ENCODE peak calls at places on chromosomes 7 and 10, in six cellular contexts. U, I, R, A, K and Y are unnamed samples.

GRCh38 chr7:33981686-33982424 is 76.5 kb downstream of the BMPER start:
- DNase-seq in K (no peak), R (no peak), I (peak), A (no peak), U (no peak), Y (no peak)

GRCh38 chr7:150003304-150003810 is 129.6 kb downstream of the ATP6V0E2 start:
- DNase-seq in A (no peak), I (no peak), U (no peak), K (no peak), R (no peak), Y (no peak)

GRCh38 chr7:70573202-70573810 is 558.6 kb upstream of the GALNT17 start:
- DNase-seq in K (no peak), R (no peak), U (no peak), I (no peak), A (no peak), Y (no peak)

GRCh38 chr10:97960269-97960869 is 70.1 kb downstream of the CRTAC1 start:
- DNase-seq in U (no peak), I (no peak), A (no peak), R (no peak), K (no peak), Y (no peak)

GRCh38 chr7:3370068-3370704 is 69.1 kb downstream of the SDK1 start:
- DNase-seq in I (peak), U (no peak), A (no peak), K (no peak), R (no peak), Y (no peak)

GRCh38 chr10:33116293-33116697 is 158.3 kb upstream of the ITGB1 start:
- DNase-seq in K (no peak), R (no peak), U (no peak), A (peak), I (no peak), Y (no peak)

GRCh38 chr7:63070696-63071095 is 928.0 kb upstream of the ZNF722 start:
- DNase-seq in A (no peak), R (no peak), K (peak), I (no peak), U (no peak), Y (no peak)

GRCh38 chr10:13206091-13206490 is 28.1 kb downstream of the UCMA start:
- DNase-seq in I (no peak), A (no peak), R (no peak), K (no peak), U (no peak), Y (no peak)

GRCh38 chr10:98208925-98209324 is 59.1 kb downstream of the LOXL4 start:
- DNase-seq in R (no peak), U (no peak), A (no peak), I (no peak), K (no peak), Y (no peak)

GRCh38 chr7:28172976-28173375 is 7.6 kb downstream of the JAZF1 start:
- DNase-seq in K (no peak), A (no peak), I (no peak), U (no peak), R (no peak), Y (no peak)

GRCh38 chr10:43093423-43094090 is 16.7 kb downstream of the RET start:
- DNase-seq in U (no peak), A (peak), R (no peak), K (no peak), I (no peak), Y (no peak)

GRCh38 chr10:112227331-112227961 is 43.9 kb upstream of the GPAM start:
- DNase-seq in R (no peak), A (no peak), U (no peak), K (no peak), I (peak), Y (no peak)

GRCh38 chr10:50398383-50398782 is 147.1 kb upstream of the ASAH2 start:
- DNase-seq in R (no peak), U (no peak), K (no peak), I (peak), A (no peak), Y (no peak)

GRCh38 chr10:96512997-96513685 is 585 bp downstream of the TLL2 start:
- DNase-seq in I (no peak), R (no peak), K (no peak), U (no peak), A (no peak), Y (no peak)

GRCh38 chr7:36107926-36108631 is 45.0 kb upstream of the EEPD1 start:
- DNase-seq in U (no peak), A (no peak), K (no peak), R (no peak), I (no peak), Y (no peak)

GRCh38 chr7:141072548-141073172 is 1.2 kb upstream of the TMEM178B start:
- DNase-seq in I (peak), U (no peak), A (peak), R (no peak), K (no peak), Y (peak)

GRCh38 chr10:52376665-52377354 is 62.7 kb downstream of the DKK1 start:
- DNase-seq in A (no peak), I (no peak), U (no peak), R (no peak), K (no peak), Y (no peak)

GRCh38 chr10:47118326-47118725 is 181.7 kb upstream of the GDF10 start:
- DNase-seq in U (no peak), R (no peak), K (peak), I (no peak), A (no peak), Y (no peak)

GRCh38 chr10:13859979-13860619 is 273.3 kb downstream of the PRPF18 start:
- DNase-seq in R (no peak), A (no peak), K (no peak), U (no peak), I (no peak), Y (no peak)

GRCh38 chr7:43138710-43139601 is 26.5 kb downstream of the HECW1 start:
- DNase-seq in I (peak), U (no peak), A (no peak), K (no peak), R (no peak), Y (no peak)

GRCh38 chr7:37973915-37974314 is 53.5 kb downstream of the EPDR1 start:
- DNase-seq in K (no peak), I (no peak), U (no peak), R (no peak), A (no peak), Y (no peak)

GRCh38 chr10:28532223-28532508 is 752 bp upstream of the WAC start:
- DNase-seq in U (no peak), K (no peak), I (no peak), R (no peak), A (peak), Y (no peak)

GRCh38 chr10:131354380-131354779 is 42.9 kb upstream of the TCERG1L start:
- DNase-seq in U (no peak), K (no peak), A (peak), I (no peak), R (no peak), Y (no peak)

GRCh38 chr7:27661776-27662489 is 750 bp downstream of the HIBADH start:
- DNase-seq in R (no peak), I (no peak), U (no peak), K (peak), A (no peak), Y (peak)

GRCh38 chr10:127986543-127987466 is 79.9 kb downstream of the PTPRE start:
- DNase-seq in U (no peak), R (no peak), I (no peak), A (no peak), K (no peak), Y (no peak)

GRCh38 chr7:136868496-136869005 is at the start of gene CHRM2:
- DNase-seq in R (no peak), U (no peak), K (no peak), I (no peak), A (no peak), Y (no peak)

GRCh38 chr10:112446055-112446854 is 459 bp downstream of the ZDHHC6 start:
- DNase-seq in R (no peak), A (no peak), U (no peak), K (no peak), I (no peak), Y (peak)

GRCh38 chr7:36054642-36055041 is 98.4 kb upstream of the EEPD1 start:
- DNase-seq in R (no peak), A (peak), K (no peak), U (no peak), I (no peak), Y (no peak)

GRCh38 chr7:74288034-74288881 is 949 bp upstream of the CLIP2 start:
- DNase-seq in K (no peak), I (no peak), A (no peak), U (peak), R (no peak), Y (no peak)

GRCh38 chr10:122162566-122163181 is 108.4 kb upstream of the BTBD16 start:
- DNase-seq in R (no peak), U (no peak), K (no peak), I (no peak), A (no peak), Y (peak)
- H3K4me3 ChIP-seq in R (no peak), U (no peak), K (peak), I (peak), A (no peak), Y (no peak)

DNA sequence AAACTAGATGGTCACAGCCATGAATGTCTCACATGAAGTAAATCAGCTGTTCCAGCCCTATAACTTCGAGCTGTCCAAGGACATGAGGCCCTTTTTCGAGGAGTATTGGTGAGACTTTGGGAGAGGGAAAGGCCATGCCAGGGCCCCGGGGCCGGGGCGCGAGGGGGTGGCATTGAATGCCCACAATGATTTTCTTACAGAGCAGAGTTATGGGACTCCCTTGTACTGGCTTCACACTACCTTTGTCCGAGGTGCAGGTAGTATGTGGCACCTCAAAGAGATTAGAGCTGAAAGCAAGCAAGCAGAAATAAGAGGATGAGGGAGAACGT is 407 bp downstream of the ELOVL3 start:
- DNase-seq in K (peak), I (no peak), A (no peak), R (no peak), U (no peak), Y (no peak)
- H3K4me3 ChIP-seq in K (peak), I (peak), A (peak), R (peak), U (no peak), Y (no peak)

DNA sequence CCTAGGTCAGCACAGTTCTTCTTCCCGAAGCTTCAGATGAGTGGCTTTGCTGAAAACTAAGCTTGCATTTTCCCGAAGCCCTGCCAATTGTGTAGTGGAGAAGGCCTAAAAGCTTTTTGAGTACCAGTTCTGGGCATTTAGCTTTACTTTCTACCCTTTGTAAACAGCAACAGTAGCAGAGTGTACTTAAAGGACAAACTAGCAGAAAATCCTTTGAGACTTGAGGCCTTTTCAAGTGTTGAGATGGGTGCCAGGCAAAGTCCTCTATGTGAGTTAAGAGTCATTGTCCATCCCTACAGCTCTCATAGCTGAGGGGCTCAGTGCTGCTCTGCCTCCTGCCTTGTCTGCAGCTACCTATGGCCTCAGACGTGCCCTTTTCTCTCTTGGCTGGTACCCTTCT is 368.2 kb downstream of the CCSER2 start:
- DNase-seq in I (no peak), K (no peak), A (no peak), U (no peak), R (no peak), Y (no peak)
- H3K4me3 ChIP-seq in I (no peak), K (no peak), A (no peak), U (no peak), R (no peak), Y (no peak)

GRCh38 chr7:100627238-100627549 is 14.2 kb downstream of the TFR2 start:
- DNase-seq in K (no peak), A (no peak), U (no peak), R (no peak), I (no peak), Y (no peak)
- H3K4me3 ChIP-seq in K (no peak), A (peak), U (peak), R (peak), I (peak), Y (peak)

GRCh38 chr7:101857358-101857794 is 40.0 kb downstream of the CUX1 start:
- DNase-seq in K (no peak), A (no peak), R (no peak), U (no peak), I (no peak), Y (no peak)
- H3K4me3 ChIP-seq in K (peak), A (peak), R (peak), U (peak), I (no peak), Y (peak)

DNA sequence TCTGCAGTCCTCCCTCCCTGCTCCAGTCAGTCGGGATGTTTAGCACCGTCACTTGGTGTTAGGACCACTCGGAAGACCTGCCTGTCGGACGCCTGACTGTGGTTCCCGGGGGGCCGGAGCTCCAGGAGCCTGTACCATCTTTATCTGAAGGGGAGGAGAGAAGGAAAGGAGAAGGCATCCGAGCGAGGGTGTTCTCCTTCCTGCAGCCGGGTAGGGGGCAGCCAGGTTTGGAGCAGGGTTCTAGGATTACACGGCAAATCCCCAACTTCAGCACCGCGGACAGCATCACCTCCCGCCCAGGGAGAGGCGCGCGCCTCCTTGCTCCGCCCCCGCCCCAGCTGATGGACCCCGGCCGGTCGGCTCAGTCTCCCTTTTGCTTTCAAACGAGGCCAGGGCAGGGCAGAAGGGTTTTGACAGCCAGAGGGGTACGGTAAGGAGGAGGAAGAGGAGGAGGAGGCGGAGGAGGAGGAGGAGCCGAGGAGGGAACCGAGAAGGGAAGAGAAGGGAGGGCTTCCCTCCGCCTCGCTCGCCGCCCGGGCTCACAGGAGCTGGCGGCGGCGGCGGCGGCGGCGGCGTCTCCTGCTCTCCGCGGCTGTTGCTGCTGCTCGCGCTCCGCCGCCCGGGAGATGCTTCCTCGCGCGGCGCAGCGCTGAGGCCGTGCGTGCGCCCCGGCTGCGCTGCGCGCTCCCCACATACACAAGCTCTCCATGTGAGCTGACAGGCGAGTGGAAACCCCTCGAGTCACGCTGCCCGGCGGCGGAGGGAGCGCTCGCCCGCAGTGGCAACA is 743 bp upstream of the CNTNAP2 start:
- DNase-seq in R (no peak), A (peak), K (no peak), U (no peak), I (peak), Y (peak)
- H3K4me3 ChIP-seq in R (no peak), A (peak), K (peak), U (no peak), I (peak), Y (peak)

GRCh38 chr10:4663162-4663992 is 162.6 kb upstream of the AKR1E2 start:
- DNase-seq in A (peak), R (no peak), K (peak), I (peak), U (no peak), Y (peak)
- H3K4me3 ChIP-seq in A (no peak), R (no peak), K (peak), I (no peak), U (no peak), Y (no peak)

DNA sequence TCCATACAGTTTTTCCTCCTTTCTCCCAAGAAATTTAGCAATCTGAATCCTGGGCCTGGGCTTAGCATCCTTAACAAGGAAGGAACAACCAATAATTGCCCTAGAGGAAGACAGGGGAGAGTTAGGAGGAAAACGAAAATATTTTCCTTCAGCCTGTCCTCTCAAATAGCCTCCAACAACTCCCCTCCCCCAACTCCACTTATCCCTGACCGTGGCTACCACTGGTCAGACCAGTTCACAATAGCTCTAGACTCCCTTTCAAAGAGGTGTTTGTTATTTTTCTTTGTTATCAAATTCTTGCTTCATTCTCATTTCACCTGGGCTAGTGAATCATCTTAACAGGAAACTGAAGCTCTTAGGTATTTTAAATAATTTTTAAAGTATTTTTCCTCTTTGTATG is 114.1 kb downstream of the CPED1 start:
- DNase-seq in I (no peak), A (peak), K (no peak), R (no peak), U (no peak), Y (no peak)
- H3K4me3 ChIP-seq in I (no peak), A (no peak), K (no peak), R (no peak), U (no peak), Y (no peak)

GRCh38 chr7:80185571-80185970 is 50.9 kb downstream of the GNAI1 start:
- DNase-seq in A (no peak), R (no peak), U (no peak), K (no peak), I (no peak), Y (no peak)

GRCh38 chr7:80187279-80187678 is 52.6 kb downstream of the GNAI1 start:
- DNase-seq in U (no peak), A (no peak), K (no peak), I (no peak), R (no peak), Y (no peak)

GRCh38 chr7:80186721-80187120 is 52.1 kb downstream of the GNAI1 start:
- DNase-seq in U (no peak), K (no peak), A (no peak), I (no peak), R (no peak), Y (no peak)

GRCh38 chr7:80189638-80190037 is 55.0 kb downstream of the GNAI1 start:
- DNase-seq in A (no peak), R (no peak), K (no peak), I (no peak), U (no peak), Y (no peak)

DNA sequence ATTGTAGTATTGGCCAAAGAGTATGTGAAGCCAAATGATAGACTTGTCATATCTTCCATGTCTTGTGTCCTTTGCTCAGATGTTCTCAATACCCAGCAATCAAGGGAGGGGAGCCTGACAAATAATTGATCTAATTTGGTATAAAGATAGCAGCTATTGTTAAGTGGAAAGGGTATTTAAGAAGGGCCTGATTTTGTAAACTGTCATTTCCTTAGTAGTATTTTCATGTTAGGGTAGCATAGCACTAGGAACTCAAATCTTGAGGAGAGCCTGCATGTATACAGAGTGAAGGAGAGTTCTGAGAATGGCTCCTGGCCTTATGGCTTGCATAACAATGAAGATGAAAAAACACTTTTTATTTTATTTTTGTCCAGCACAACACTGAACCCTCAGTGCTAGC is 53.1 kb downstream of the GNAI1 start:
- DNase-seq in K (no peak), I (no peak), U (no peak), A (no peak), R (no peak), Y (no peak)
- H3K4me3 ChIP-seq in K (peak), I (no peak), U (no peak), A (no peak), R (no peak), Y (no peak)

DNA sequence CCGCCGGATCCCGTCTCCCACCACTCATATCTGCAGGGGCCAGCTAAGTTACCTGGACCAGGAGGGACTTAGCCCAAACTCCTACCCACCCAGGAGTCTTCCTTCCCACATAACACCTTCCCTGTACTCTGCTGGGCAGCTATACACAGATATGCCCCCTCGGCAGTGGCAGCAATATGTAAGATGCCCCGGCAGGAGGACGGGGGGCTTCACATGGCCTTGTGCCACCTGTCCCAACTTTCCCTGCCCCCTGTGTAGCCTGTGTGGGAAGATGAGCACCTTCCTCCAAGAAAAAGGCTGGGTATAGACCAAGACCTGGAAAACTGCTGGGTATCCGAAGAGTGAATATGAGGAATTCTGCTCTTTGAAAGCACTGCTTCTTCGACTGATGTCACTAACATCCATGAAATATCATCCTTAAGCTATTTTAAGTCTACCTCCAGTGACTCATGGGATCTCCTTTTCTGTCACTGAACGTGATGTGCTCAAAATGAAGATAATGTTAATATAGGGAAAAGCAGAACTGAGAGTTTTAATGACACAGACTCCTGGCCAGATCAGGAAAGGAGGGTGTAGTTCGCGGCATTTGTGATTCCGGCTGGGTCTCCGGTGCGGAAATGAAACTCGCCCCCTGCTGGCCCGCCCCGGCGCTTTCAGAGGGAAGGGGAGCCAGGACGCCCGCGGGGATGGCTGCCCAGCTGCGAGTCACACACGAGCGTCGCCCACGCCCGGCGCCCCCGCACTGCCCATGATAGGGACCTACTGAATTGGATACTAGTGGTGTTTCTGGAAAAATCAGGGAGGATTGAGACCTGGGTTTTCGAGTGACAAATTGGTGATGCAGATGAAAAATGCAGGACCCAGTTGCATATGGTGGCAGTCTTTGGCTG is 256.9 kb upstream of the NFE2L3 start:
- DNase-seq in K (no peak), I (no peak), A (peak), R (peak), U (peak), Y (peak)
- H3K4me3 ChIP-seq in K (peak), I (peak), A (peak), R (peak), U (peak), Y (peak)